ENCODE peak calls at places on chromosomes 4 and X, in five cellular contexts. One of them, this sample, is unnamed.

GRCh38 chrX:21354725-21355124 is 19.5 kb upstream of the CNKSR2 start:
- DNase-seq in left colon: no peak
- DNase-seq in choroid plexus epithelial cell: no peak
- DNase-seq in GM12891: no peak
- DNase-seq in HT1080: peak; percentile 18
- DNase-seq in this sample: no peak

GRCh38 chrX:3581609-3582108 is 131.8 kb downstream of the PRKX start:
- DNase-seq in choroid plexus epithelial cell: no peak
- DNase-seq in GM12891: no peak
- DNase-seq in left colon: no peak
- DNase-seq in HT1080: no peak
- DNase-seq in this sample: no peak

GRCh38 chr4:83212041-83212851 is 72.4 kb downstream of the COQ2 start:
- DNase-seq in left colon: peak; percentile 50
- DNase-seq in HT1080: no peak
- DNase-seq in choroid plexus epithelial cell: no peak
- DNase-seq in GM12891: no peak
- DNase-seq in this sample: no peak

GRCh38 chr4:16597829-16598228 is 300.6 kb downstream of the LDB2 start:
- DNase-seq in GM12891: no peak
- DNase-seq in HT1080: peak; percentile 68
- DNase-seq in choroid plexus epithelial cell: peak; percentile 52
- DNase-seq in left colon: no peak
- DNase-seq in this sample: peak; percentile 47

GRCh38 chr4:84606645-84607044 is 23.7 kb downstream of the CDS1 start:
- DNase-seq in left colon: no peak
- DNase-seq in choroid plexus epithelial cell: no peak
- DNase-seq in GM12891: no peak
- DNase-seq in HT1080: no peak
- DNase-seq in this sample: no peak

GRCh38 chr4:121009578-121010338 is 62.6 kb downstream of the NDNF start:
- DNase-seq in choroid plexus epithelial cell: no peak
- DNase-seq in left colon: no peak
- DNase-seq in GM12891: no peak
- DNase-seq in HT1080: no peak
- DNase-seq in this sample: no peak

GRCh38 chr4:152112116-152112515 is 351.3 kb upstream of the GATB start:
- DNase-seq in left colon: no peak
- DNase-seq in choroid plexus epithelial cell: no peak
- DNase-seq in HT1080: no peak
- DNase-seq in GM12891: no peak
- DNase-seq in this sample: no peak

GRCh38 chrX:136030357-136031225 is 45.4 kb downstream of the SLC9A6 start:
- DNase-seq in choroid plexus epithelial cell: peak; percentile 76
- DNase-seq in left colon: peak; percentile 9
- DNase-seq in HT1080: peak; percentile 5
- DNase-seq in GM12891: no peak
- DNase-seq in this sample: peak; percentile 76

GRCh38 chr4:158676076-158676475 is 4.0 kb downstream of the ETFDH start:
- DNase-seq in HT1080: no peak
- DNase-seq in left colon: no peak
- DNase-seq in choroid plexus epithelial cell: no peak
- DNase-seq in GM12891: no peak
- DNase-seq in this sample: no peak

GRCh38 chr4:180615746-180616145 is 1627.5 kb upstream of the TENM3 start:
- DNase-seq in choroid plexus epithelial cell: no peak
- DNase-seq in HT1080: no peak
- DNase-seq in left colon: no peak
- DNase-seq in GM12891: no peak
- DNase-seq in this sample: no peak

GRCh38 chr4:16225139-16225538 is 1.1 kb downstream of the TAPT1 start:
- DNase-seq in HT1080: peak; percentile 3
- DNase-seq in left colon: no peak
- DNase-seq in GM12891: no peak
- DNase-seq in choroid plexus epithelial cell: peak; percentile 58
- DNase-seq in this sample: peak; percentile 41

GRCh38 chr4:110332483-110332882 is 134.1 kb upstream of the ELOVL6 start:
- DNase-seq in GM12891: no peak
- DNase-seq in left colon: no peak
- DNase-seq in choroid plexus epithelial cell: no peak
- DNase-seq in HT1080: no peak
- DNase-seq in this sample: no peak

GRCh38 chr4:182862921-182863320 is 54.3 kb downstream of the DCTD start:
- DNase-seq in GM12891: no peak
- DNase-seq in HT1080: no peak
- DNase-seq in left colon: peak; percentile 39
- DNase-seq in choroid plexus epithelial cell: no peak
- DNase-seq in this sample: no peak

GRCh38 chr4:125338814-125339213 is 24.1 kb downstream of the FAT4 start:
- DNase-seq in HT1080: no peak
- DNase-seq in choroid plexus epithelial cell: peak; percentile 37
- DNase-seq in GM12891: no peak
- DNase-seq in left colon: no peak
- DNase-seq in this sample: no peak

GRCh38 chr4:153246446-153247115 is 42.3 kb downstream of the TRIM2 start:
- DNase-seq in choroid plexus epithelial cell: no peak
- DNase-seq in HT1080: no peak
- DNase-seq in left colon: peak; percentile 73
- DNase-seq in GM12891: no peak
- DNase-seq in this sample: no peak

GRCh38 chr4:109315818-109316217 is 13.4 kb upstream of the COL25A1 start:
- DNase-seq in choroid plexus epithelial cell: peak; percentile 36
- DNase-seq in HT1080: no peak
- DNase-seq in left colon: no peak
- DNase-seq in GM12891: no peak
- DNase-seq in this sample: peak; percentile 15

GRCh38 chr4:153651041-153651960 is 32.8 kb upstream of the TLR2 start:
- DNase-seq in HT1080: peak; percentile 41
- DNase-seq in left colon: peak; percentile 23
- DNase-seq in GM12891: no peak
- DNase-seq in choroid plexus epithelial cell: peak; percentile 53
- DNase-seq in this sample: no peak

GRCh38 chr4:117941611-117942010 is 92.7 kb upstream of the NDST3 start:
- DNase-seq in HT1080: no peak
- DNase-seq in choroid plexus epithelial cell: no peak
- DNase-seq in left colon: no peak
- DNase-seq in GM12891: no peak
- DNase-seq in this sample: no peak

GRCh38 chr4:147334478-147334877 is 146.4 kb upstream of the EDNRA start:
- DNase-seq in left colon: no peak
- DNase-seq in GM12891: no peak
- DNase-seq in choroid plexus epithelial cell: peak; percentile 58
- DNase-seq in HT1080: peak; percentile 73
- DNase-seq in this sample: peak; percentile 86

GRCh38 chr4:130306566-130306965 is 1210.6 kb downstream of the C4orf33 start:
- DNase-seq in HT1080: no peak
- DNase-seq in choroid plexus epithelial cell: no peak
- DNase-seq in left colon: no peak
- DNase-seq in GM12891: no peak
- DNase-seq in this sample: no peak

GRCh38 chrX:55489315-55490009 is at the start of gene USP51:
- DNase-seq in GM12891: peak; percentile 7
- DNase-seq in choroid plexus epithelial cell: peak; percentile 65
- DNase-seq in left colon: peak; percentile 31
- DNase-seq in HT1080: no peak
- DNase-seq in this sample: peak; percentile 51

GRCh38 chr4:126445596-126445995 is 1130.8 kb downstream of the FAT4 start:
- DNase-seq in HT1080: no peak
- DNase-seq in left colon: no peak
- DNase-seq in GM12891: no peak
- DNase-seq in choroid plexus epithelial cell: peak; percentile 12
- DNase-seq in this sample: peak; percentile 46

GRCh38 chr4:177155454-177155853 is 154.2 kb upstream of the NEIL3 start:
- DNase-seq in GM12891: no peak
- DNase-seq in left colon: no peak
- DNase-seq in HT1080: no peak
- DNase-seq in choroid plexus epithelial cell: no peak
- DNase-seq in this sample: no peak

GRCh38 chrX:7706032-7706431 is 136.9 kb upstream of the VCX start:
- DNase-seq in choroid plexus epithelial cell: peak; percentile 3
- DNase-seq in GM12891: no peak
- DNase-seq in left colon: no peak
- DNase-seq in HT1080: no peak
- DNase-seq in this sample: no peak

GRCh38 chr4:71607109-71607508 is 176.8 kb downstream of the GC start:
- DNase-seq in choroid plexus epithelial cell: no peak
- DNase-seq in HT1080: no peak
- DNase-seq in GM12891: no peak
- DNase-seq in left colon: no peak
- DNase-seq in this sample: no peak

GRCh38 chr4:188532751-188533150 is 393.5 kb downstream of the TRIML1 start:
- DNase-seq in left colon: no peak
- DNase-seq in GM12891: no peak
- DNase-seq in choroid plexus epithelial cell: no peak
- DNase-seq in HT1080: no peak
- DNase-seq in this sample: no peak

GRCh38 chrX:35841872-35842271 is 43.7 kb downstream of the MAGEB16 start:
- DNase-seq in HT1080: peak; percentile 47
- DNase-seq in choroid plexus epithelial cell: no peak
- DNase-seq in GM12891: no peak
- DNase-seq in left colon: no peak
- DNase-seq in this sample: no peak